ENCODE peak calls at places on chromosomes 11 and 22, in nine cellular contexts. One of them, this sample, is unnamed.

GRCh38 chr11:32729976-32730375 is 64.5 kb downstream of the CCDC73 start:
- DNase-seq in Peyer's patch: no peak
- DNase-seq in foreskin fibroblast: no peak
- DNase-seq in cardiac fibroblast: no peak
- DNase-seq in fibroblast of the aortic adventitia: no peak
- DNase-seq in mucosa of descending colon: no peak
- DNase-seq in NB4: no peak
- DNase-seq in MM.1S: no peak
- DNase-seq in breast epithelium: no peak
- DNase-seq in this sample: no peak

GRCh38 chr22:32850591-32851517 is 49.3 kb downstream of the TIMP3 start:
- DNase-seq in mucosa of descending colon: peak
- DNase-seq in MM.1S: no peak
- DNase-seq in Peyer's patch: no peak
- DNase-seq in fibroblast of the aortic adventitia: peak
- DNase-seq in NB4: no peak
- DNase-seq in breast epithelium: peak
- DNase-seq in foreskin fibroblast: peak
- DNase-seq in cardiac fibroblast: peak
- DNase-seq in this sample: no peak

GRCh38 chr11:64121637-64122410 is 44.1 kb downstream of the MACROD1 start:
- DNase-seq in Peyer's patch: no peak
- DNase-seq in mucosa of descending colon: no peak
- DNase-seq in foreskin fibroblast: peak
- DNase-seq in fibroblast of the aortic adventitia: peak
- DNase-seq in breast epithelium: no peak
- DNase-seq in NB4: no peak
- DNase-seq in MM.1S: no peak
- DNase-seq in cardiac fibroblast: peak
- DNase-seq in this sample: peak

GRCh38 chr22:21936151-21936778 is 16.4 kb downstream of the PPM1F start:
- DNase-seq in foreskin fibroblast: peak
- DNase-seq in MM.1S: no peak
- DNase-seq in mucosa of descending colon: peak
- DNase-seq in NB4: peak
- DNase-seq in breast epithelium: no peak
- DNase-seq in Peyer's patch: no peak
- DNase-seq in fibroblast of the aortic adventitia: no peak
- DNase-seq in cardiac fibroblast: peak
- DNase-seq in this sample: no peak

GRCh38 chr22:43385770-43386641 is 25.8 kb upstream of the MPPED1 start:
- DNase-seq in NB4: peak
- DNase-seq in breast epithelium: peak
- DNase-seq in fibroblast of the aortic adventitia: peak
- DNase-seq in cardiac fibroblast: peak
- DNase-seq in foreskin fibroblast: peak
- DNase-seq in mucosa of descending colon: peak
- DNase-seq in MM.1S: peak
- DNase-seq in Peyer's patch: peak
- DNase-seq in this sample: peak

GRCh38 chr11:33248416-33248957 is 8.7 kb upstream of the HIPK3 start:
- DNase-seq in NB4: no peak
- DNase-seq in breast epithelium: no peak
- DNase-seq in mucosa of descending colon: peak
- DNase-seq in foreskin fibroblast: peak
- DNase-seq in Peyer's patch: no peak
- DNase-seq in MM.1S: no peak
- DNase-seq in fibroblast of the aortic adventitia: peak
- DNase-seq in cardiac fibroblast: no peak
- DNase-seq in this sample: no peak

GRCh38 chr11:126917531-126918204 is 82.9 kb downstream of the KIRREL3 start:
- DNase-seq in foreskin fibroblast: peak
- DNase-seq in cardiac fibroblast: peak
- DNase-seq in MM.1S: no peak
- DNase-seq in Peyer's patch: no peak
- DNase-seq in mucosa of descending colon: no peak
- DNase-seq in NB4: no peak
- DNase-seq in fibroblast of the aortic adventitia: peak
- DNase-seq in breast epithelium: no peak
- DNase-seq in this sample: peak

GRCh38 chr11:121553806-121554205 is 101.0 kb upstream of the SORL1-AS1 start:
- DNase-seq in mucosa of descending colon: peak
- DNase-seq in foreskin fibroblast: peak
- DNase-seq in fibroblast of the aortic adventitia: peak
- DNase-seq in cardiac fibroblast: peak
- DNase-seq in Peyer's patch: no peak
- DNase-seq in NB4: no peak
- DNase-seq in breast epithelium: no peak
- DNase-seq in MM.1S: no peak
- DNase-seq in this sample: peak

GRCh38 chr11:94823127-94823732 is 55.1 kb downstream of the AMOTL1 start:
- DNase-seq in breast epithelium: no peak
- DNase-seq in mucosa of descending colon: no peak
- DNase-seq in MM.1S: no peak
- DNase-seq in foreskin fibroblast: no peak
- DNase-seq in fibroblast of the aortic adventitia: no peak
- DNase-seq in cardiac fibroblast: no peak
- DNase-seq in Peyer's patch: no peak
- DNase-seq in NB4: no peak
- DNase-seq in this sample: no peak

GRCh38 chr11:125165111-125165663 is 636 bp downstream of the PKNOX2 start:
- DNase-seq in NB4: peak
- DNase-seq in foreskin fibroblast: peak
- DNase-seq in Peyer's patch: no peak
- DNase-seq in MM.1S: no peak
- DNase-seq in cardiac fibroblast: no peak
- DNase-seq in breast epithelium: peak
- DNase-seq in mucosa of descending colon: no peak
- DNase-seq in fibroblast of the aortic adventitia: peak
- DNase-seq in this sample: no peak

GRCh38 chr11:35126000-35126878 is 12.7 kb upstream of the CD44 start:
- DNase-seq in NB4: no peak
- DNase-seq in mucosa of descending colon: no peak
- DNase-seq in fibroblast of the aortic adventitia: no peak
- DNase-seq in foreskin fibroblast: no peak
- DNase-seq in Peyer's patch: peak
- DNase-seq in MM.1S: peak
- DNase-seq in cardiac fibroblast: no peak
- DNase-seq in breast epithelium: no peak
- DNase-seq in this sample: no peak

GRCh38 chr11:697811-698311 is 2.2 kb downstream of the TMEM80 start:
- DNase-seq in NB4: no peak
- DNase-seq in fibroblast of the aortic adventitia: peak
- DNase-seq in MM.1S: no peak
- DNase-seq in foreskin fibroblast: no peak
- DNase-seq in cardiac fibroblast: no peak
- DNase-seq in mucosa of descending colon: no peak
- DNase-seq in Peyer's patch: no peak
- DNase-seq in breast epithelium: no peak
- DNase-seq in this sample: peak

GRCh38 chr11:699116-699508 is 3.5 kb downstream of the TMEM80 start:
- DNase-seq in cardiac fibroblast: no peak
- DNase-seq in fibroblast of the aortic adventitia: no peak
- DNase-seq in Peyer's patch: no peak
- DNase-seq in breast epithelium: no peak
- DNase-seq in foreskin fibroblast: peak
- DNase-seq in NB4: no peak
- DNase-seq in MM.1S: no peak
- DNase-seq in mucosa of descending colon: no peak
- DNase-seq in this sample: no peak

GRCh38 chr11:698493-699115 is 3.0 kb downstream of the TMEM80 start:
- DNase-seq in NB4: no peak
- DNase-seq in mucosa of descending colon: no peak
- DNase-seq in Peyer's patch: no peak
- DNase-seq in foreskin fibroblast: no peak
- DNase-seq in breast epithelium: no peak
- DNase-seq in cardiac fibroblast: no peak
- DNase-seq in MM.1S: no peak
- DNase-seq in fibroblast of the aortic adventitia: no peak
- DNase-seq in this sample: no peak

GRCh38 chr11:701741-702513 is 4.1 kb upstream of the EPS8L2 start:
- DNase-seq in mucosa of descending colon: no peak
- DNase-seq in cardiac fibroblast: no peak
- DNase-seq in breast epithelium: no peak
- DNase-seq in fibroblast of the aortic adventitia: no peak
- DNase-seq in NB4: no peak
- DNase-seq in foreskin fibroblast: no peak
- DNase-seq in Peyer's patch: no peak
- DNase-seq in MM.1S: no peak
- DNase-seq in this sample: no peak

DNA sequence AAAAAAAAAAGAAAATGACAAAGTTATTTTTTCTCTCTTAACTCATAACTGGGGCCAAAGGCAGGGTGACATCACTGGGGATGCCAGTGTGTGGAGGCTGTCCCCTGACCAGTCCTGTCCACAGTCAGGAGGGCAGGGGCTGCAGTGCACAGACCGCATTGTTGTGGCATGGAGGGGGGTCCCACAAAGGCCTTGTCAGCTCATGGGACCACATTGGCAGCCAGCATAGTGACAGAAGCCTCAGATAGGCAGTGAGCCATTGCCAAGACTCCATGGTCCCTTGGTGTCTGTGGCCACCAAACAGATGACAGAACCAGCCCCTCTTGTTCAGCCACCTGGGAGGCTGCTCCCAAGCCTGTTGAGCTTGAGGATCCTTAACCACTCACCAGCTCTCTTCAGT is 4.1 kb downstream of the TMEM80 start:
- DNase-seq in fibroblast of the aortic adventitia: no peak
- DNase-seq in NB4: no peak
- DNase-seq in Peyer's patch: no peak
- DNase-seq in foreskin fibroblast: no peak
- DNase-seq in cardiac fibroblast: no peak
- DNase-seq in mucosa of descending colon: no peak
- DNase-seq in MM.1S: no peak
- DNase-seq in breast epithelium: no peak
- DNase-seq in this sample: no peak
- H3K4me3 ChIP-seq in fibroblast of the aortic adventitia: no peak
- H3K4me3 ChIP-seq in NB4: no peak
- H3K4me3 ChIP-seq in Peyer's patch: no peak
- H3K4me3 ChIP-seq in foreskin fibroblast: no peak
- H3K4me3 ChIP-seq in cardiac fibroblast: no peak
- H3K4me3 ChIP-seq in mucosa of descending colon: no peak
- H3K4me3 ChIP-seq in MM.1S: no peak
- H3K4me3 ChIP-seq in breast epithelium: no peak
- H3K4me3 ChIP-seq in this sample: no peak

DNA sequence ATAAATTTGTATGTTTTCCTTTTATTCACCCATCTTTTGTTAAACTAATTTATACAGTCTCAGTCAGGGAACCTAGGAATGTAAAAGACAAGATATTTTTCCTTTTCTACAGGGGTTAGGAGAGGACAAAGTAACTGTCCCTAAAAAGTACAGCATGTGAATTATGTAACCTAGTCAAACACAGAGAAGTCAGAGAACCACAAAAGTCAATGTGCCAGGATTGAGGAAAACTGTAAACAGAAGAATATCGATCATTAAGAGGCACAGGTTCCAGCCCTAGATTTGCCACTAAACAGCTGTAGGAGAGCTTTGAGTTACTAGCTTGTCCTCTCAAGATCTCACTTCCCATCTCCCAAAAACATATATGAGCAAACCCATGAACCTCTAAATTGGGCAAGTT is 550.9 kb upstream of the FAT3 start:
- DNase-seq in NB4: no peak
- DNase-seq in mucosa of descending colon: no peak
- DNase-seq in Peyer's patch: no peak
- DNase-seq in cardiac fibroblast: no peak
- DNase-seq in MM.1S: no peak
- DNase-seq in foreskin fibroblast: no peak
- DNase-seq in fibroblast of the aortic adventitia: no peak
- DNase-seq in breast epithelium: no peak
- DNase-seq in this sample: no peak
- TF ChIP-seq CTCF in NB4: no peak
- TF ChIP-seq CTCF in mucosa of descending colon: no peak
- TF ChIP-seq CTCF in Peyer's patch: no peak
- TF ChIP-seq CTCF in cardiac fibroblast: no peak
- TF ChIP-seq CTCF in MM.1S: no peak
- TF ChIP-seq CTCF in foreskin fibroblast: no peak
- TF ChIP-seq CTCF in fibroblast of the aortic adventitia: no peak
- TF ChIP-seq CTCF in breast epithelium: no peak
- TF ChIP-seq CTCF in this sample: no peak

DNA sequence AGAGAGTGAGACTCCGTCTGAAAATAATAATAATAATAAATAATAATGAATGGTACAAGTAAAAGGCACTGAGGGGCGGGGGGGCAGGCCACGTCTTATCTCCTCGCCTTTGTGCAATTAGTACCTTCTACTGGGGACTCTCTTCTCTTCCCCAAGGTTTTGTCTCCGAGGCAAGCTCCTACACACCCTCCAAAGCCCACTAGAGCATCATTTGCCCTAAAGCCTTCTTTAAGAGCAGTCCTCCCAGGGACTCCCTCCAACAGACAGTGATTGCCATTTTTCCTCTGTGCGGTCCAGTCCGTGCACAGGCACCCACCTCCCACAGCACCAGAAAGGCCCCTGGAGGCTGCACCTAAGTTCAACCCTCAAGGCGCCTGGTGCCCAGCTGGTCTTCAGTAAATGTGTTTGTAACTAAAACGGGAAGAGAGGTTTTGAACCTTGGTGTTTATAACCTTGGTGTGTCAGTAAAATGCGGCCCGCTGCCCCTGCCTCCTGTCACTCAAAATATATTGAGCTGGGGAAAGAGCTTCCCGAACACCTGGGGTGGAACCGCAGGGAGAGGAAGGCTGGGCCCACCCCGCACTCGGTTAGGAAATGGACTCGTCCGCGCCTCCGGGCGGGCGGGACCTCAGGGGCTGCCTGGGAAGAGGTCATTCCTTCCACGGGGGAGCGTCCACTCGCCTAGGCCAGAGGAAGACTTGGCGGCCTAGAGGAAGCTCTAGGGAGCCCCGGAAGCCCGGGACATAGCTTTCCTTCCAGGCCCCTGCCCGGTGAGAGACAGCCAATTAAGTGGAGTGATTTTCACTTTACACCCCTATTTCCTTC is 4.7 kb upstream of the KDELR3 start:
- DNase-seq in mucosa of descending colon: no peak
- DNase-seq in MM.1S: no peak
- DNase-seq in foreskin fibroblast: no peak
- DNase-seq in cardiac fibroblast: peak
- DNase-seq in NB4: no peak
- DNase-seq in Peyer's patch: no peak
- DNase-seq in breast epithelium: no peak
- DNase-seq in fibroblast of the aortic adventitia: no peak
- DNase-seq in this sample: no peak
- H3K4me3 ChIP-seq in mucosa of descending colon: no peak
- H3K4me3 ChIP-seq in MM.1S: no peak
- H3K4me3 ChIP-seq in foreskin fibroblast: no peak
- H3K4me3 ChIP-seq in cardiac fibroblast: no peak
- H3K4me3 ChIP-seq in NB4: no peak
- H3K4me3 ChIP-seq in Peyer's patch: no peak
- H3K4me3 ChIP-seq in breast epithelium: no peak
- H3K4me3 ChIP-seq in fibroblast of the aortic adventitia: no peak
- H3K4me3 ChIP-seq in this sample: no peak

DNA sequence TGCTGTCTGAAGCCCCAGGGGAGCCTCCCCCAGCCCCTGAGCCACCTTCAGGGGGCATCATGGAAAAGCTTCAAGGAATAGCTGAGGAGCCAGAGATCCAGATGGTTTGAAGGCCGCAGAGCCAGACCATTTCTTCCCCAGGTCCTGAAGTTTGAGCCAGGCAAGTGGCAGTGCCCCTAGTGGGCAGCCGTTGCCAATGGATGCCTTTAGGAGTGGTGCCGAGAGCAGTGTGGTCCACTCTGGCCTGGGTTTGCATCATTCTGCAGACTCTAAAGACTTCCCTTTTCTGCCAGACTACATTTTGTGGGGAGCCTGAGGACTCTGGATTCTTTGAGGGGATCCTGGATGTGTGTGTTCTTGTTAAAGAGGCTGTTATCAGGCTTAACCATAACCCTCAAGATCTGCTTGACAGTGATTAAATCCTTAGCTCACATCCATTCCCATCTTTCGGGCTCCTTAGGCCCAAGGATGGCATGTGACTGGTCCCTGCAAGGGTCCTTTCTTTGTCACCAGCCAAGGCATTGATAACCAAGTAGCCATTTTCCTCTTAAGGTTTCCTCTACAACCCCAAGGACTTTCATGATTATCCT is 13.1 kb downstream of the HINFP start:
- DNase-seq in Peyer's patch: no peak
- DNase-seq in MM.1S: no peak
- DNase-seq in NB4: peak
- DNase-seq in breast epithelium: no peak
- DNase-seq in foreskin fibroblast: peak
- DNase-seq in fibroblast of the aortic adventitia: no peak
- DNase-seq in cardiac fibroblast: no peak
- DNase-seq in mucosa of descending colon: peak
- DNase-seq in this sample: no peak
- TF ChIP-seq CTCF in Peyer's patch: no peak
- TF ChIP-seq CTCF in MM.1S: peak
- TF ChIP-seq CTCF in NB4: peak
- TF ChIP-seq CTCF in breast epithelium: peak
- TF ChIP-seq CTCF in foreskin fibroblast: peak
- TF ChIP-seq CTCF in fibroblast of the aortic adventitia: peak
- TF ChIP-seq CTCF in cardiac fibroblast: peak
- TF ChIP-seq CTCF in mucosa of descending colon: peak
- TF ChIP-seq CTCF in this sample: peak

This sample was measured in brain microvascular endothelial cell.